ENCODE peak calls at places on chromosomes 2 and 18, in five cellular contexts. P, J, V, F and S are unnamed samples.

GRCh38 chr18:74082476-74083070 is 65.1 kb downstream of the FBXO15 start:
- DNase-seq in P (peak; percentile 59), J (peak; percentile 60), V (peak; percentile 1), F (peak; percentile 65), S (no peak)

GRCh38 chr2:61640406-61640805 is 102.2 kb upstream of the XPO1 start:
- DNase-seq in P (no peak), J (no peak), V (no peak), F (no peak), S (no peak)

GRCh38 chr2:43340066-43340465 is 113.7 kb upstream of the ZFP36L2 start:
- DNase-seq in P (no peak), J (peak; percentile 13), V (no peak), F (no peak), S (no peak)

GRCh38 chr2:53545159-53546055 is 222.2 kb upstream of the CHAC2 start:
- DNase-seq in P (no peak), J (no peak), V (no peak), F (no peak), S (no peak)

GRCh38 chr2:216066255-216066654 is 15.4 kb downstream of the PECR start:
- DNase-seq in P (no peak), J (no peak), V (no peak), F (no peak), S (no peak)

GRCh38 chr2:230738391-230738811 is 25.8 kb downstream of the CAB39 start:
- DNase-seq in P (no peak), J (no peak), V (no peak), F (peak; percentile 35), S (no peak)

GRCh38 chr2:238771193-238771592 is 76.7 kb upstream of the TWIST2 start:
- DNase-seq in P (no peak), J (no peak), V (no peak), F (peak; percentile 59), S (no peak)

GRCh38 chr2:158339513-158339912 is 117.0 kb downstream of the CCDC148 start:
- DNase-seq in P (no peak), J (no peak), V (no peak), F (no peak), S (no peak)

GRCh38 chr2:64049633-64050220 is 30.5 kb upstream of the VPS54 start:
- DNase-seq in P (no peak), J (peak; percentile 47), V (peak; percentile 85), F (peak; percentile 76), S (peak; percentile 53)

GRCh38 chr18:21914739-21915319 is 174.2 kb downstream of the MIB1 start:
- DNase-seq in P (no peak), J (peak; percentile 14), V (no peak), F (peak; percentile 53), S (peak; percentile 26)
- TF ChIP-seq HDAC2 in P (no peak), J (no peak), V (no peak), F (no peak), S (no peak)

GRCh38 chr2:101830555-101830954 is 133.0 kb downstream of the MAP4K4 start:
- DNase-seq in P (no peak), J (no peak), V (no peak), F (no peak), S (no peak)
- TF ChIP-seq HDAC2 in P (no peak), J (no peak), V (no peak), F (no peak), S (no peak)

DNA sequence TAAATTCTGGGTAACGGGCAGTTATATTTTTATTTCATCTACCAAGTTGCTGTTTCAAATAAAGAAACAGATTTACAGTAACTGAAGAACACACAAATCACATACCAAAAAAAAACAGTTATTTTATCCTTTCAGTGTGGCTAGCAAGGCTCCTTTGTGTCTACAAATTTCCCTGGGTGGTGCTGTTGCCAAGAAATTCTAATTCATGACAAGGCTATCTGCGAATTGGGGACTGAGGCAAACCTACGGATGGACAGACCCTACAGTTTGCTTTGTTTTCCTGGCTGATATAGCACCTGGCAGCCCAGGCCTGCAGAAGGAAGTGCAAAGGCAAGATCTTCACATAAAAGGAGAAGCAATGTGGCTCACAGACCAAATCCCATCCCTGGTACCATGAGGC is 4.5 kb downstream of the KLF7 start:
- DNase-seq in P (no peak), J (no peak), V (no peak), F (no peak), S (no peak)
- TF ChIP-seq HDAC2 in P (no peak), J (no peak), V (no peak), F (no peak), S (no peak)

GRCh38 chr2:226256237-226256636 is 543.4 kb downstream of the IRS1 start:
- DNase-seq in P (no peak), J (peak; percentile 1), V (no peak), F (no peak), S (no peak)

GRCh38 chr2:226251661-226252060 is 548.0 kb downstream of the IRS1 start:
- DNase-seq in P (no peak), J (no peak), V (no peak), F (no peak), S (no peak)

GRCh38 chr2:226256709-226257401 is 542.8 kb downstream of the IRS1 start:
- DNase-seq in P (no peak), J (no peak), V (no peak), F (no peak), S (no peak)
- TF ChIP-seq HDAC2 in P (no peak), J (no peak), V (no peak), F (no peak), S (no peak)

GRCh38 chr2:137049518-137049917 is 284.2 kb downstream of the THSD7B start:
- DNase-seq in P (no peak), J (no peak), V (no peak), F (no peak), S (no peak)

GRCh38 chr2:137048455-137048854 is 283.1 kb downstream of the THSD7B start:
- DNase-seq in P (no peak), J (no peak), V (no peak), F (peak; percentile 29), S (no peak)

GRCh38 chr2:137056704-137057103 is 291.4 kb downstream of the THSD7B start:
- DNase-seq in P (no peak), J (no peak), V (no peak), F (no peak), S (no peak)

GRCh38 chr2:137047369-137047768 is 282.0 kb downstream of the THSD7B start:
- DNase-seq in P (no peak), J (no peak), V (no peak), F (no peak), S (no peak)

DNA sequence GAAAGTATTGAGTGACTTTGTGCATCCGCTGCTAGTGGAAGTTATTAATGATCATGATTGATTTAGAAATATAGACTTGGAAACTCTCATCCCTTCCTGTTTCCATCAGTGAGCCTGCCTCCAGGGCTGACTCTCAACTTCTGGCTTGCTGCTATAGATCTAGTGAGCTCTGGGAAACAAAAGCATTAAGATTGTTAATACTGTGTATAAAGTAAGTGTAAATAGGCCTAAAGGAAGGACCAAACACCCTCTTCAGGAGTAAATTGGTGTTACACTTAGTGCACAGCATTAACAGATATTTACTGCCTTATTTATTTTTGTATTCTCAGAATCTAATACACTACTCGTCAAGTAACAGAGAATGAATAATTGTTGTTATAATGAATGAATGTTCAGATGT is 285.6 kb downstream of the THSD7B start:
- DNase-seq in P (no peak), J (no peak), V (no peak), F (no peak), S (no peak)
- TF ChIP-seq HDAC2 in P (no peak), J (no peak), V (no peak), F (no peak), S (no peak)

GRCh38 chr2:199463000-199463692 is 5.4 kb upstream of the SATB2 start:
- DNase-seq in P (no peak), J (peak; percentile 86), V (no peak), F (no peak), S (no peak)
- TF ChIP-seq HDAC2 in P (peak; percentile 38), J (no peak), V (no peak), F (no peak), S (no peak)

GRCh38 chr18:41530959-41531358 is 424.1 kb upstream of the PIK3C3 start:
- DNase-seq in P (no peak), J (no peak), V (no peak), F (no peak), S (no peak)

GRCh38 chr18:41529093-41529492 is 425.9 kb upstream of the PIK3C3 start:
- DNase-seq in P (no peak), J (no peak), V (no peak), F (no peak), S (no peak)

GRCh38 chr18:41537666-41538065 is 417.4 kb upstream of the PIK3C3 start:
- DNase-seq in P (no peak), J (no peak), V (no peak), F (no peak), S (no peak)

DNA sequence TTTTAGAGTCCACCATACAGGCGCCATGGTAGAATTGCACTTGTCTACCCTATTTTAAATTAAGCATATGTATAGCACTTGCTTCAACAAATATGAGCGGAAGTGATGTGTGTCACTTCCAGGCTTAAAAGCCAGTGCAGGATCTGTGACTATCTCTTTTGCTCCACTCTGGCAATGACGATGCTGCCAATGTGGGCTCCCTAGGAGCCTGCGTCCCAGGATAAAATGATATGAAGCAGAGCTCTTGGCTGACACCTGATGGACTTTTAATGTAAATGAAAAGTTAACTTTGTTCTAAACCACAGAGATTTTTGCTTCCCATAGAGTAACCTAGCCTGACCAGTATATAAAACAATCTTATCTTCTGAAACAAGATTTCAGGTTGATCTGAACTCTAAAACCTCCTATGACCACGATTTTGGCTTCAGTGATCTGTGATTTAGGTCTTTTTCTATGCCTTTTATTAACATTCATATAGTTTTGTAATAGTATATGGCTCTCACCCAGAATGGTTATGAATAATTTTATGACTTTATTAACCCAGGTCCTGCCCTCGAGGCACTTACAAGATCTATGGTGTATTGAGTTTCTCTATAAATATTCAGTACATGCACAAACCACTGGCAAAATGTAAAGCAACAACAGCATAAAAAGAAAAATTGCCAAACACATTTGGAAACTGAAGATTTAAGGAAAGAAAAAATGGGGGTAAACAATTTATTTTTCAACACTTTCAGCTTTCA is 422.5 kb upstream of the PIK3C3 start:
- DNase-seq in P (no peak), J (no peak), V (no peak), F (no peak), S (no peak)
- TF ChIP-seq HDAC2 in P (no peak), J (no peak), V (no peak), F (no peak), S (no peak)

GRCh38 chr2:204050681-204051080 is 114.1 kb downstream of the ICOS start:
- DNase-seq in P (no peak), J (no peak), V (no peak), F (no peak), S (no peak)
- TF ChIP-seq HDAC2 in P (no peak), J (no peak), V (no peak), F (no peak), S (no peak)

GRCh38 chr2:65754219-65754618 is 321.8 kb upstream of the SPRED2 start:
- DNase-seq in P (no peak), J (no peak), V (no peak), F (no peak), S (no peak)
- TF ChIP-seq HDAC2 in P (no peak), J (no peak), V (no peak), F (no peak), S (no peak)